ENCODE peak calls at places on chromosome 17, in six cellular contexts. M, P, I, U, J and O are unnamed samples.

GRCh38 chr17:63948521-63948920 is 16.4 kb upstream of the CD79B start:
- DNase-seq in M (no peak), P (no peak), I (no peak), U (no peak), J (no peak), O (no peak)

GRCh38 chr17:3475812-3476686 is at the start of gene ASPA:
- DNase-seq in M (no peak), P (no peak), I (no peak), U (no peak), J (no peak), O (no peak)

GRCh38 chr17:51228177-51228576 is 31.7 kb downstream of the MBTD1 start:
- DNase-seq in M (no peak), P (no peak), I (no peak), U (no peak), J (no peak), O (no peak)

GRCh38 chr17:2309338-2310143 is 5.8 kb downstream of the SRR start:
- DNase-seq in M (no peak), P (no peak), I (no peak), U (no peak), J (no peak), O (no peak)

GRCh38 chr17:11932337-11932898 is 64.9 kb downstream of the ZNF18 start:
- DNase-seq in M (no peak), P (no peak), I (no peak), U (no peak), J (no peak), O (no peak)

GRCh38 chr17:2711608-2712299 is at the start of gene CLUH:
- DNase-seq in M (peak; percentile 94), P (peak; percentile 67), I (no peak), U (peak; percentile 97), J (peak; percentile 83), O (no peak)

GRCh38 chr17:31309525-31309924 is 4.3 kb downstream of the EVI2B start:
- DNase-seq in M (no peak), P (no peak), I (no peak), U (no peak), J (peak; percentile 65), O (no peak)

GRCh38 chr17:66755101-66755943 is 79.6 kb upstream of the CACNG5 start:
- DNase-seq in M (peak; percentile 6), P (no peak), I (no peak), U (no peak), J (no peak), O (no peak)

GRCh38 chr17:71032746-71033273 is 863.5 kb downstream of the KCNJ2 start:
- DNase-seq in M (no peak), P (no peak), I (peak; percentile 88), U (no peak), J (no peak), O (peak; percentile 92)

GRCh38 chr17:41177727-41178271 is at the start of gene KRTAP4-2:
- DNase-seq in M (no peak), P (no peak), I (no peak), U (no peak), J (no peak), O (no peak)

GRCh38 chr17:83201206-83202001 is 122.0 kb downstream of the METRNL start:
- DNase-seq in M (no peak), P (no peak), I (no peak), U (no peak), J (no peak), O (no peak)

GRCh38 chr17:5500804-5501391 is 14.5 kb downstream of the MIS12 start:
- DNase-seq in M (no peak), P (peak; percentile 77), I (peak; percentile 95), U (no peak), J (no peak), O (peak; percentile 79)

GRCh38 chr17:43416998-43417891 is 18.5 kb downstream of the ARL4D start:
- DNase-seq in M (no peak), P (no peak), I (no peak), U (no peak), J (no peak), O (no peak)

GRCh38 chr17:56642424-56642823 is 48.9 kb downstream of the NOG start:
- DNase-seq in M (no peak), P (no peak), I (no peak), U (no peak), J (no peak), O (no peak)

GRCh38 chr17:2396568-2397246 is 4.2 kb downstream of the MNT start:
- DNase-seq in M (peak; percentile 93), P (peak; percentile 95), I (peak; percentile 85), U (peak; percentile 95), J (peak; percentile 68), O (peak; percentile 66)

GRCh38 chr17:68378202-68379149 is 78.8 kb downstream of the WIPI1 start:
- DNase-seq in M (peak; percentile 63), P (peak; percentile 100), I (no peak), U (no peak), J (no peak), O (peak; percentile 27)

GRCh38 chr17:5588584-5588983 is 4.3 kb upstream of the NLRP1 start:
- DNase-seq in M (no peak), P (no peak), I (no peak), U (no peak), J (no peak), O (no peak)

GRCh38 chr17:39166437-39167335 is 725 bp upstream of the ARL5C start:
- DNase-seq in M (no peak), P (no peak), I (no peak), U (no peak), J (no peak), O (no peak)

GRCh38 chr17:73093286-73093685 is 798 bp upstream of the SLC39A11 start:
- DNase-seq in M (no peak), P (no peak), I (no peak), U (no peak), J (no peak), O (no peak)

GRCh38 chr17:73090396-73091202 is 1.9 kb downstream of the SLC39A11 start:
- DNase-seq in M (no peak), P (peak; percentile 94), I (no peak), U (no peak), J (no peak), O (no peak)

GRCh38 chr17:73091770-73092517 is 544 bp downstream of the SLC39A11 start:
- DNase-seq in M (no peak), P (peak; percentile 67), I (no peak), U (peak; percentile 23), J (no peak), O (peak; percentile 8)

GRCh38 chr17:73091410-73091769 is 1.1 kb downstream of the SLC39A11 start:
- DNase-seq in M (no peak), P (no peak), I (no peak), U (no peak), J (no peak), O (no peak)

DNA sequence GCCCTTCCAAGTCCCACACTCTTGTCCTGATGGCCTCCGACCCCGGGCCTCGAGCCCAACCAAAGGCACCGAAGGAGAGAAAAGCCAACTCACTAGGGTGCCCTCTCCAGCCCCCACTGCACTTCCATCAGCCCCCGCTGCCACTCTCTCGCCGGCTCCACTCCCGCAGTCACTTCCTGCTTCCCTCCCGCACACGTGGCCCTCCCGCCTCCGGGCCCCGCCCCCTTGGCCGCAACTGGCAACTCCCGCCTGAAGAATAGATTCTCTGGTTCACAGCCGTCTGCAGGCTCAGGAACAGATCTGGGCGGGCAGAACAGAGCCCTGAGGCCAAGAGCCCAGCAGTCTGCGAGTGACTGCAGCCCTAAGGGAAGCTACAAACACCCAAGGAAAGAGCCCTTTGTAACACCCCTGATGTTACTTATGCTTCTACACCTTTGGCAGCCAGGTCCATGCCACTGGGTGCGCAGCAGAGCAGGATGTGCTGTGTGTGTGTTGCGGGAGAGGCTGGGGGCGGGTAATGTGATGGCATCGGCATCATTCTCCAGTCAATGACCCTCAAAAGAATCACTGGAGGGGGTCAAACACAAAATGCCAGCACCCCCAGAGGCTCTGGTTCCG is at the start of gene SLC39A11:
- DNase-seq in M (peak; percentile 89), P (peak; percentile 92), I (peak; percentile 80), U (peak; percentile 95), J (peak; percentile 67), O (peak; percentile 81)
- H3K9ac ChIP-seq in M (peak within 1 kb of the TSS; percentile 71), P (peak within 1 kb of the TSS; percentile 67), I (no peak within 1 kb of the TSS), U (peak within 1 kb of the TSS; percentile 79), J (peak within 1 kb of the TSS; percentile 72), O (peak within 1 kb of the TSS; percentile 74)

DNA sequence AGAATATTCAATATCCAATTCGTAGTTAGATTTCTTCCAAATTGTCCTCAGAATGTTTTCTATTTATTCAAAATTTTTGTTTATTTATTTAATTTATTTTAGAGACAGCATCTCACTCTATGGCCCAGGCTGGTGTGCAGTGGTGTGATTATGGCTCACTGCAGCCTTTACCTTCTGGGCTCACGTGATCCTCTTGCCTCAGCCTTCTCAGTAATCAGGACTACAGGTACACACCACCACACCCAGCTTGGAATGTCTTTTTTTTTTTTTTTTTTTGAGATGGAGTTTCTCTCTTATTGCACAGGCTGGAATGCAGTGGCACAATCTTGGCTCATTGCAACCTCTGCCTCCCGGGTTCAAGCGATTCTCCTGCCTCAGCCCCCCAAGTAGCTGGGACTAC is 3.5 kb upstream of the DRG2 start:
- DNase-seq in M (no peak), P (no peak), I (no peak), U (no peak), J (no peak), O (no peak)
- TF ChIP-seq YY1 in M (no peak), P (no peak), I (no peak), U (no peak), J (no peak), O (no peak)

GRCh38 chr17:65548570-65548969 is 12.9 kb downstream of the AXIN2 start:
- DNase-seq in M (no peak), P (no peak), I (no peak), U (no peak), J (no peak), O (no peak)

GRCh38 chr17:65546579-65546978 is 14.9 kb downstream of the AXIN2 start:
- DNase-seq in M (no peak), P (no peak), I (no peak), U (no peak), J (no peak), O (no peak)

GRCh38 chr17:65544658-65545057 is 16.8 kb downstream of the AXIN2 start:
- DNase-seq in M (no peak), P (no peak), I (no peak), U (no peak), J (no peak), O (no peak)

GRCh38 chr17:65545708-65546523 is 15.5 kb downstream of the AXIN2 start:
- DNase-seq in M (no peak), P (no peak), I (no peak), U (no peak), J (no peak), O (no peak)

DNA sequence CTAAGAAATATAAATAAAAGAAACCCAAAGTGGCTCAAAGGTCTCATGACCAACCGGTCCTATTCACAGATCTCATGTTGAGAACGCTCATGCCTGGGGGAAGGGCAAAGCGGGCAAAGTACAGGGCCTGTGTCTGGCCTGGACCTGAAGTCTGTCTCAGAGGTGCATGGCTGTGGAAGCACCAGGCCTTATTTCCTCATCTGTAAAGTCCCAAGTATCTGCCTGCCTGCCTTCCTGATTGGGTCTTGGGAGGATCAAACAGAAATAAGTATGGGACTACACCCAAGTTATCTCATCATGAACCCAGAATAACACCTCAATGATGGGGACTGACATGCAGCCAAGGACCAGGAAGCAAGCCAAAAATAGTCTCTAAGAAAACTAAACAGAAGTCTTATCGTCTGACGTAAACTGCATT is 14.2 kb downstream of the AXIN2 start:
- DNase-seq in M (no peak), P (peak; percentile 75), I (no peak), U (no peak), J (no peak), O (no peak)
- TF ChIP-seq ZNF274 in M (no peak), P (no peak), I (no peak), U (no peak), J (no peak), O (no peak)

DNA sequence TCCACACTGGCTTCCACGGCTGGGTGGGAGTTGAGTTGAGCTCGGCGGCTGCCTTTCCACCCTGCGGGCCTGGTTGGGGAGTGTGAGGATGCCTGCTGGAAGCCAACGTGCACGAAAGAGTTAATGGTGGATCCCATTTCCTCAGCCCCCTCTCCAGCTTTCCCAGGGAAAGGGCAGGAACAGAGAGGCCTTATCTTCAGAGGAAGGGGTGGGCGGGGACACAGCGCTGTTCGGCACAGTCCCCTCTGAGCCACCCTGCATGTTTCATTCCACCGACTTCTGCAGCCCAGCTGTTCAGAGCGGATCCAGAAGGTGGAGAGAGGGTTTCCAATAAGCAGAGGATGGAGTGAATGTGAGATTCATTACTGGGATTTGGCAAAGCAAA is 295.3 kb downstream of the SEC14L1 start:
- DNase-seq in M (no peak), P (no peak), I (no peak), U (no peak), J (no peak), O (no peak)
- H3K9ac ChIP-seq in M (no peak overlapping the region), P (no peak overlapping the region), I (no peak overlapping the region), U (no peak overlapping the region), J (no peak overlapping the region), O (peak overlapping the region; percentile 51)